ENCODE peak calls at places on chromosomes 6 and 20, in six cellular contexts. One of them, this sample, is unnamed.

GRCh38 chr6:86537311-86537861 is 399.9 kb upstream of the HTR1E start:
- DNase-seq in adrenal gland: no peak
- DNase-seq in IMR-90: no peak
- DNase-seq in tibial nerve: no peak
- DNase-seq in right lobe of liver: no peak
- DNase-seq in stomach: no peak
- DNase-seq in this sample: no peak

GRCh38 chr20:64176548-64177419 is 12.5 kb downstream of the MYT1 start:
- DNase-seq in tibial nerve: no peak
- DNase-seq in adrenal gland: no peak
- DNase-seq in stomach: no peak
- DNase-seq in right lobe of liver: no peak
- DNase-seq in IMR-90: no peak
- DNase-seq in this sample: no peak

GRCh38 chr6:41939848-41940758 is 1.5 kb downstream of the CCND3 start:
- DNase-seq in adrenal gland: peak; percentile 29
- DNase-seq in right lobe of liver: peak; percentile 52
- DNase-seq in tibial nerve: no peak
- DNase-seq in stomach: peak; percentile 27
- DNase-seq in IMR-90: peak; percentile 34
- DNase-seq in this sample: peak; percentile 70

GRCh38 chr20:59403261-59403961 is 103.0 kb downstream of the EDN3 start:
- DNase-seq in IMR-90: no peak
- DNase-seq in stomach: peak; percentile 53
- DNase-seq in tibial nerve: no peak
- DNase-seq in adrenal gland: peak; percentile 33
- DNase-seq in right lobe of liver: no peak
- DNase-seq in this sample: peak; percentile 82

GRCh38 chr6:7535498-7535897 is 6.0 kb upstream of the DSP start:
- DNase-seq in right lobe of liver: no peak
- DNase-seq in IMR-90: peak; percentile 73
- DNase-seq in adrenal gland: no peak
- DNase-seq in stomach: no peak
- DNase-seq in tibial nerve: no peak
- DNase-seq in this sample: no peak

GRCh38 chr20:10216146-10216741 is 2.4 kb upstream of the SNAP25 start:
- DNase-seq in right lobe of liver: no peak
- DNase-seq in stomach: no peak
- DNase-seq in IMR-90: peak; percentile 70
- DNase-seq in tibial nerve: no peak
- DNase-seq in adrenal gland: no peak
- DNase-seq in this sample: no peak

GRCh38 chr6:123276439-123277045 is 280.5 kb downstream of the CLVS2 start:
- DNase-seq in right lobe of liver: no peak
- DNase-seq in adrenal gland: no peak
- DNase-seq in tibial nerve: no peak
- DNase-seq in stomach: no peak
- DNase-seq in IMR-90: no peak
- DNase-seq in this sample: no peak

GRCh38 chr6:25866011-25866410 is 8.0 kb downstream of the SLC17A3 start:
- DNase-seq in tibial nerve: no peak
- DNase-seq in IMR-90: no peak
- DNase-seq in stomach: no peak
- DNase-seq in right lobe of liver: no peak
- DNase-seq in adrenal gland: no peak
- DNase-seq in this sample: no peak

GRCh38 chr6:48844696-48845095 is 618.4 kb downstream of the MMUT start:
- DNase-seq in right lobe of liver: no peak
- DNase-seq in stomach: no peak
- DNase-seq in IMR-90: no peak
- DNase-seq in tibial nerve: no peak
- DNase-seq in adrenal gland: no peak
- DNase-seq in this sample: no peak

GRCh38 chr6:26222587-26222986 is 135.4 kb downstream of the HFE start:
- DNase-seq in right lobe of liver: no peak
- DNase-seq in IMR-90: no peak
- DNase-seq in stomach: no peak
- DNase-seq in tibial nerve: no peak
- DNase-seq in adrenal gland: no peak
- DNase-seq in this sample: no peak

GRCh38 chr6:141587482-141588266 is 545.1 kb upstream of the GJE1 start:
- DNase-seq in IMR-90: peak; percentile 81
- DNase-seq in adrenal gland: no peak
- DNase-seq in stomach: no peak
- DNase-seq in tibial nerve: no peak
- DNase-seq in right lobe of liver: no peak
- DNase-seq in this sample: no peak

GRCh38 chr6:107853226-107853625 is 29.1 kb upstream of the SCML4 start:
- DNase-seq in IMR-90: no peak
- DNase-seq in right lobe of liver: no peak
- DNase-seq in stomach: no peak
- DNase-seq in adrenal gland: no peak
- DNase-seq in tibial nerve: no peak
- DNase-seq in this sample: no peak

GRCh38 chr6:128491041-128491642 is 29.3 kb downstream of the PTPRK start:
- DNase-seq in right lobe of liver: no peak
- DNase-seq in stomach: no peak
- DNase-seq in IMR-90: no peak
- DNase-seq in adrenal gland: no peak
- DNase-seq in tibial nerve: no peak
- DNase-seq in this sample: no peak

GRCh38 chr6:40425192-40425919 is 161.8 kb downstream of the LRFN2 start:
- DNase-seq in adrenal gland: no peak
- DNase-seq in IMR-90: no peak
- DNase-seq in tibial nerve: no peak
- DNase-seq in right lobe of liver: no peak
- DNase-seq in stomach: peak; percentile 46
- DNase-seq in this sample: no peak

GRCh38 chr20:63434599-63435378 is 37.7 kb downstream of the KCNQ2 start:
- DNase-seq in adrenal gland: peak; percentile 25
- DNase-seq in stomach: peak; percentile 45
- DNase-seq in IMR-90: peak; percentile 18
- DNase-seq in right lobe of liver: no peak
- DNase-seq in tibial nerve: peak; percentile 16
- DNase-seq in this sample: peak; percentile 71

GRCh38 chr20:40990542-40991120 is 38.0 kb upstream of the TOP1 start:
- DNase-seq in adrenal gland: peak; percentile 86
- DNase-seq in right lobe of liver: peak; percentile 77
- DNase-seq in IMR-90: peak; percentile 87
- DNase-seq in stomach: peak; percentile 81
- DNase-seq in tibial nerve: peak; percentile 74
- DNase-seq in this sample: peak; percentile 78

GRCh38 chr20:36623444-36623843 is 17.9 kb downstream of the RAB5IF start:
- DNase-seq in stomach: no peak
- DNase-seq in adrenal gland: no peak
- DNase-seq in tibial nerve: no peak
- DNase-seq in right lobe of liver: no peak
- DNase-seq in IMR-90: no peak
- DNase-seq in this sample: no peak

GRCh38 chr20:36628076-36628475 is 17.9 kb downstream of the SLA2 start:
- DNase-seq in IMR-90: peak; percentile 41
- DNase-seq in adrenal gland: no peak
- DNase-seq in stomach: no peak
- DNase-seq in right lobe of liver: no peak
- DNase-seq in tibial nerve: no peak
- DNase-seq in this sample: no peak

GRCh38 chr20:36620917-36621316 is 15.3 kb downstream of the RAB5IF start:
- DNase-seq in right lobe of liver: no peak
- DNase-seq in tibial nerve: no peak
- DNase-seq in adrenal gland: no peak
- DNase-seq in stomach: no peak
- DNase-seq in IMR-90: no peak
- DNase-seq in this sample: no peak

GRCh38 chr20:36624925-36625324 is 19.3 kb downstream of the RAB5IF start:
- DNase-seq in tibial nerve: no peak
- DNase-seq in adrenal gland: no peak
- DNase-seq in IMR-90: no peak
- DNase-seq in right lobe of liver: no peak
- DNase-seq in stomach: no peak
- DNase-seq in this sample: no peak

GRCh38 chr20:36624068-36624813 is 18.7 kb downstream of the RAB5IF start:
- DNase-seq in IMR-90: no peak
- DNase-seq in tibial nerve: no peak
- DNase-seq in adrenal gland: no peak
- DNase-seq in right lobe of liver: no peak
- DNase-seq in stomach: peak; percentile 74
- DNase-seq in this sample: no peak
- TF ChIP-seq POLR2A in IMR-90: no peak
- TF ChIP-seq POLR2A in tibial nerve: no peak
- TF ChIP-seq POLR2A in adrenal gland: no peak
- TF ChIP-seq POLR2A in right lobe of liver: no peak
- TF ChIP-seq POLR2A in stomach: no peak
- TF ChIP-seq POLR2A in this sample: no peak

GRCh38 chr6:80091506-80091905 is 15.0 kb upstream of the BCKDHB start:
- DNase-seq in IMR-90: no peak
- DNase-seq in adrenal gland: no peak
- DNase-seq in stomach: no peak
- DNase-seq in right lobe of liver: no peak
- DNase-seq in tibial nerve: no peak
- DNase-seq in this sample: no peak

GRCh38 chr6:80094017-80094416 is 12.5 kb upstream of the BCKDHB start:
- DNase-seq in right lobe of liver: no peak
- DNase-seq in stomach: no peak
- DNase-seq in IMR-90: peak; percentile 21
- DNase-seq in tibial nerve: no peak
- DNase-seq in adrenal gland: no peak
- DNase-seq in this sample: no peak

GRCh38 chr6:80098392-80098791 is 8.1 kb upstream of the BCKDHB start:
- DNase-seq in adrenal gland: no peak
- DNase-seq in IMR-90: no peak
- DNase-seq in tibial nerve: no peak
- DNase-seq in right lobe of liver: no peak
- DNase-seq in stomach: no peak
- DNase-seq in this sample: no peak

GRCh38 chr6:80095600-80095999 is 10.9 kb upstream of the BCKDHB start:
- DNase-seq in stomach: no peak
- DNase-seq in right lobe of liver: no peak
- DNase-seq in IMR-90: no peak
- DNase-seq in adrenal gland: no peak
- DNase-seq in tibial nerve: no peak
- DNase-seq in this sample: no peak
- H3K4me3 ChIP-seq in stomach: no peak overlapping the region
- H3K4me3 ChIP-seq in right lobe of liver: no peak overlapping the region
- H3K4me3 ChIP-seq in IMR-90: no peak overlapping the region
- H3K4me3 ChIP-seq in adrenal gland: no peak overlapping the region
- H3K4me3 ChIP-seq in tibial nerve: no peak overlapping the region
- H3K4me3 ChIP-seq in this sample: no peak overlapping the region

GRCh38 chr20:45883100-45883469 is 2.1 kb downstream of the ZSWIM1 start:
- DNase-seq in stomach: no peak
- DNase-seq in tibial nerve: no peak
- DNase-seq in right lobe of liver: no peak
- DNase-seq in IMR-90: no peak
- DNase-seq in adrenal gland: no peak
- DNase-seq in this sample: no peak

GRCh38 chr20:45886590-45887345 is 654 bp downstream of the SPATA25 start:
- DNase-seq in right lobe of liver: no peak
- DNase-seq in stomach: no peak
- DNase-seq in IMR-90: no peak
- DNase-seq in tibial nerve: no peak
- DNase-seq in adrenal gland: no peak
- DNase-seq in this sample: no peak

GRCh38 chr20:45878076-45878731 is 2.8 kb upstream of the ZSWIM1 start:
- DNase-seq in tibial nerve: no peak
- DNase-seq in stomach: no peak
- DNase-seq in right lobe of liver: no peak
- DNase-seq in IMR-90: no peak
- DNase-seq in adrenal gland: no peak
- DNase-seq in this sample: no peak

GRCh38 chr20:45882469-45883099 is 1.6 kb downstream of the ZSWIM1 start:
- DNase-seq in right lobe of liver: no peak
- DNase-seq in stomach: no peak
- DNase-seq in tibial nerve: no peak
- DNase-seq in adrenal gland: no peak
- DNase-seq in IMR-90: no peak
- DNase-seq in this sample: peak; percentile 10

DNA sequence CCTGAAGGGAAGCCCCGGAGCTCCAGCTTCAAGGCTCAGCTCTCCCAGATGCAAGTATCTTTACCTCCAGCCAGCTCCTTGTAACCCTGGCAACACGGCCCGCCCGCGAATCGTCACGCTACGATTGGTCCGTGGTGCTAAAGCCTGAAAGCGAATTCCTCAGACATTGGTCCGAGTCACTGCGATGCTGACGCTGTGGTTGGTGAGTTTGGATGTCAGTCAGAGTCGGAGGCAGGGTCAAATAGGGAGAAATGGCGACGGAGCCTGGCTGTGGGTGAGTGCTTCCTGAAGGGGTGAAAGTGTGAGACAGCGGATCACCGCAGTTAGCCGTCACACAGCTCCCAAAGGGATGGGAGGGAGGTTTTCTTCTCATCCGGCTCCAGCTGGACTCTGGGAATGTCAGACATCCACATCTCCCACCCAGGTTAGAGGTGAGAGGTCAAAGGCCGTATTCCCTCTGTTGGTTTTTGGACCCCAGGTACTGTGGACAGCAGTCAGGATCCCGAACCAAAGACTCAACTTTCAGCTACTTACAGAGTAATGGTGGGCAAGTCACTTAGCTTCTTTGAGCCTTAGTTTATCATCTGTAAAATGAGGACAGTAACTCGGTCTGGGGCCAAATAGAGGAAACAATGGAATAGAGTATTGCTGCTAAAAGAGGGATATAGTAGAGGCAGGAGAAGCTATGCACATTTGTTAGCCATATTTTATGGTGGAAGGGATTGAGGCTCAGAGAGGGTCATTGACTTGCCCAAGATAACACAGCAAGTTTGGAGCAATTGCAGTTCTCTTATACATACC is at the start of gene ZSWIM1:
- DNase-seq in tibial nerve: peak; percentile 100
- DNase-seq in stomach: peak; percentile 100
- DNase-seq in IMR-90: peak; percentile 99
- DNase-seq in adrenal gland: peak; percentile 99
- DNase-seq in right lobe of liver: peak; percentile 99
- DNase-seq in this sample: peak; percentile 100
- TF ChIP-seq POLR2A in tibial nerve: peak; percentile 67
- TF ChIP-seq POLR2A in stomach: no peak
- TF ChIP-seq POLR2A in IMR-90: peak; percentile 92
- TF ChIP-seq POLR2A in adrenal gland: peak; percentile 88
- TF ChIP-seq POLR2A in right lobe of liver: peak; percentile 53
- TF ChIP-seq POLR2A in this sample: peak; percentile 58

DNA sequence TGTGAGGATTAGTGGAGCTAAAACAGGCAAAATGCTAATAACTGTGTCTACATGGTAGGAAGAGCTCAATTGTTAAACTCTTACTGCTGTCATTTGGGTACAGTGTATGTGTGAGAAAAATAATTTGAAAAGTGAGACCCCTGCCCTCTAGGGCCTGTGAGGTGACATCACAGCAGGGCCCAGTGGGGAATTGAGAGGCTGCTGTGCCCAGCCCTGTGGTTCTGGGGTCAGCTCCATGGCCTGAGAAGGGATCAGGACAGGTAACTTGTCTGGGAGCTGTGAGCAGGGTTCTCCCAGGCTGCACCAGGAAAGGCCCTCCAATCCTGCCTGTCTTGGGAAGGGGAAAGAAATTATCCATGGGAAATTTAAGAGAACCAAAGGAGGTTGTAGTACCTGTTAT is 1.3 kb downstream of the SIRPB1 start:
- DNase-seq in stomach: no peak
- DNase-seq in right lobe of liver: no peak
- DNase-seq in adrenal gland: no peak
- DNase-seq in tibial nerve: no peak
- DNase-seq in IMR-90: peak; percentile 0
- DNase-seq in this sample: no peak
- H3K4me3 ChIP-seq in stomach: peak overlapping the region; percentile 20
- H3K4me3 ChIP-seq in right lobe of liver: no peak overlapping the region
- H3K4me3 ChIP-seq in adrenal gland: no peak overlapping the region
- H3K4me3 ChIP-seq in tibial nerve: no peak overlapping the region
- H3K4me3 ChIP-seq in IMR-90: no peak overlapping the region
- H3K4me3 ChIP-seq in this sample: no peak overlapping the region